ENCODE peak calls at places on chromosomes 1 and 21, in seven cellular contexts. One of them, this sample, is unnamed.
A peak's percentile ranks its signal among the peaks of the same experiment; 100 is the strongest.

GRCh38 chr1:239844833-239845232 is 246.8 kb upstream of the FMN2 start:
- DNase-seq in stimulated activated CD8-positive, alpha-beta memory T cell treated with anti-CD3 and anti-CD28 coated beads, Interleukin-2, amount 100 ng/mL, for 1 hour: no peak
- DNase-seq in mucosa of gallbladder: no peak
- DNase-seq in D341Med: no peak
- DNase-seq in EH: no peak
- DNase-seq in AG20443: no peak
- DNase-seq in CD4-positive, CD25-positive, alpha-beta regulatory T cell: no peak
- DNase-seq in this sample: no peak

GRCh38 chr21:41953249-41953830 is 478 bp downstream of the C2CD2 start:
- DNase-seq in AG20443: peak; percentile 68
- DNase-seq in CD4-positive, CD25-positive, alpha-beta regulatory T cell: no peak
- DNase-seq in EH: peak; percentile 35
- DNase-seq in mucosa of gallbladder: no peak
- DNase-seq in stimulated activated CD8-positive, alpha-beta memory T cell treated with anti-CD3 and anti-CD28 coated beads, Interleukin-2, amount 100 ng/mL, for 1 hour: no peak
- DNase-seq in D341Med: no peak
- DNase-seq in this sample: no peak

GRCh38 chr1:162074548-162074947 is 5.1 kb downstream of the NOS1AP start:
- DNase-seq in AG20443: no peak
- DNase-seq in stimulated activated CD8-positive, alpha-beta memory T cell treated with anti-CD3 and anti-CD28 coated beads, Interleukin-2, amount 100 ng/mL, for 1 hour: no peak
- DNase-seq in D341Med: no peak
- DNase-seq in CD4-positive, CD25-positive, alpha-beta regulatory T cell: no peak
- DNase-seq in EH: peak; percentile 8
- DNase-seq in mucosa of gallbladder: no peak
- DNase-seq in this sample: no peak

GRCh38 chr1:57378564-57378963 is 45.3 kb downstream of the DAB1 start:
- DNase-seq in D341Med: no peak
- DNase-seq in stimulated activated CD8-positive, alpha-beta memory T cell treated with anti-CD3 and anti-CD28 coated beads, Interleukin-2, amount 100 ng/mL, for 1 hour: no peak
- DNase-seq in mucosa of gallbladder: no peak
- DNase-seq in CD4-positive, CD25-positive, alpha-beta regulatory T cell: no peak
- DNase-seq in AG20443: no peak
- DNase-seq in EH: no peak
- DNase-seq in this sample: no peak

GRCh38 chr1:85607126-85607912 is 26.8 kb downstream of the CCN1 start:
- DNase-seq in D341Med: peak; percentile 35
- DNase-seq in mucosa of gallbladder: peak; percentile 78
- DNase-seq in EH: peak; percentile 100
- DNase-seq in stimulated activated CD8-positive, alpha-beta memory T cell treated with anti-CD3 and anti-CD28 coated beads, Interleukin-2, amount 100 ng/mL, for 1 hour: no peak
- DNase-seq in AG20443: peak; percentile 95
- DNase-seq in CD4-positive, CD25-positive, alpha-beta regulatory T cell: no peak
- DNase-seq in this sample: no peak

GRCh38 chr1:48767957-48768510 is 8.7 kb downstream of the BEND5 start:
- DNase-seq in stimulated activated CD8-positive, alpha-beta memory T cell treated with anti-CD3 and anti-CD28 coated beads, Interleukin-2, amount 100 ng/mL, for 1 hour: no peak
- DNase-seq in CD4-positive, CD25-positive, alpha-beta regulatory T cell: no peak
- DNase-seq in EH: no peak
- DNase-seq in mucosa of gallbladder: no peak
- DNase-seq in D341Med: no peak
- DNase-seq in AG20443: no peak
- DNase-seq in this sample: no peak

GRCh38 chr21:34728479-34728878 is 59.7 kb downstream of the CLIC6 start:
- DNase-seq in EH: no peak
- DNase-seq in stimulated activated CD8-positive, alpha-beta memory T cell treated with anti-CD3 and anti-CD28 coated beads, Interleukin-2, amount 100 ng/mL, for 1 hour: no peak
- DNase-seq in D341Med: no peak
- DNase-seq in mucosa of gallbladder: peak; percentile 77
- DNase-seq in AG20443: no peak
- DNase-seq in CD4-positive, CD25-positive, alpha-beta regulatory T cell: no peak
- DNase-seq in this sample: no peak

GRCh38 chr1:219733511-219733910 is 120.6 kb upstream of the ZC3H11B start:
- DNase-seq in EH: no peak
- DNase-seq in stimulated activated CD8-positive, alpha-beta memory T cell treated with anti-CD3 and anti-CD28 coated beads, Interleukin-2, amount 100 ng/mL, for 1 hour: no peak
- DNase-seq in AG20443: no peak
- DNase-seq in D341Med: no peak
- DNase-seq in mucosa of gallbladder: no peak
- DNase-seq in CD4-positive, CD25-positive, alpha-beta regulatory T cell: no peak
- DNase-seq in this sample: no peak

GRCh38 chr1:243798726-243799125 is 51.3 kb downstream of the AKT3 start:
- DNase-seq in CD4-positive, CD25-positive, alpha-beta regulatory T cell: no peak
- DNase-seq in stimulated activated CD8-positive, alpha-beta memory T cell treated with anti-CD3 and anti-CD28 coated beads, Interleukin-2, amount 100 ng/mL, for 1 hour: no peak
- DNase-seq in mucosa of gallbladder: no peak
- DNase-seq in EH: peak; percentile 96
- DNase-seq in AG20443: peak; percentile 80
- DNase-seq in D341Med: no peak
- DNase-seq in this sample: no peak

GRCh38 chr1:65170511-65171142 is 22.6 kb downstream of the AK4 start:
- DNase-seq in D341Med: no peak
- DNase-seq in AG20443: peak; percentile 32
- DNase-seq in CD4-positive, CD25-positive, alpha-beta regulatory T cell: no peak
- DNase-seq in mucosa of gallbladder: no peak
- DNase-seq in stimulated activated CD8-positive, alpha-beta memory T cell treated with anti-CD3 and anti-CD28 coated beads, Interleukin-2, amount 100 ng/mL, for 1 hour: no peak
- DNase-seq in EH: peak; percentile 23
- DNase-seq in this sample: no peak

GRCh38 chr1:201076036-201076435 is 36.2 kb downstream of the CACNA1S start:
- DNase-seq in D341Med: no peak
- DNase-seq in EH: no peak
- DNase-seq in AG20443: no peak
- DNase-seq in stimulated activated CD8-positive, alpha-beta memory T cell treated with anti-CD3 and anti-CD28 coated beads, Interleukin-2, amount 100 ng/mL, for 1 hour: no peak
- DNase-seq in mucosa of gallbladder: no peak
- DNase-seq in CD4-positive, CD25-positive, alpha-beta regulatory T cell: no peak
- DNase-seq in this sample: no peak

GRCh38 chr1:182337736-182338571 is 53.6 kb downstream of the GLUL start:
- DNase-seq in mucosa of gallbladder: no peak
- DNase-seq in CD4-positive, CD25-positive, alpha-beta regulatory T cell: no peak
- DNase-seq in EH: peak; percentile 28
- DNase-seq in AG20443: peak; percentile 28
- DNase-seq in stimulated activated CD8-positive, alpha-beta memory T cell treated with anti-CD3 and anti-CD28 coated beads, Interleukin-2, amount 100 ng/mL, for 1 hour: no peak
- DNase-seq in D341Med: no peak
- DNase-seq in this sample: no peak

GRCh38 chr1:206498685-206499084 is 8.6 kb upstream of the RASSF5 start:
- DNase-seq in D341Med: no peak
- DNase-seq in CD4-positive, CD25-positive, alpha-beta regulatory T cell: no peak
- DNase-seq in mucosa of gallbladder: no peak
- DNase-seq in AG20443: no peak
- DNase-seq in stimulated activated CD8-positive, alpha-beta memory T cell treated with anti-CD3 and anti-CD28 coated beads, Interleukin-2, amount 100 ng/mL, for 1 hour: no peak
- DNase-seq in EH: no peak
- DNase-seq in this sample: no peak

GRCh38 chr1:64243757-64244080 is 40.3 kb downstream of the UBE2U start:
- DNase-seq in mucosa of gallbladder: no peak
- DNase-seq in AG20443: no peak
- DNase-seq in CD4-positive, CD25-positive, alpha-beta regulatory T cell: no peak
- DNase-seq in EH: no peak
- DNase-seq in D341Med: no peak
- DNase-seq in stimulated activated CD8-positive, alpha-beta memory T cell treated with anti-CD3 and anti-CD28 coated beads, Interleukin-2, amount 100 ng/mL, for 1 hour: no peak
- DNase-seq in this sample: no peak

GRCh38 chr21:18030248-18030647 is 211.1 kb upstream of the C21orf91 start:
- DNase-seq in D341Med: no peak
- DNase-seq in AG20443: no peak
- DNase-seq in CD4-positive, CD25-positive, alpha-beta regulatory T cell: no peak
- DNase-seq in mucosa of gallbladder: no peak
- DNase-seq in stimulated activated CD8-positive, alpha-beta memory T cell treated with anti-CD3 and anti-CD28 coated beads, Interleukin-2, amount 100 ng/mL, for 1 hour: no peak
- DNase-seq in EH: no peak
- DNase-seq in this sample: no peak

GRCh38 chr1:205316179-205316578 is 5.4 kb downstream of the NUAK2 start:
- DNase-seq in CD4-positive, CD25-positive, alpha-beta regulatory T cell: peak; percentile 20
- DNase-seq in mucosa of gallbladder: no peak
- DNase-seq in stimulated activated CD8-positive, alpha-beta memory T cell treated with anti-CD3 and anti-CD28 coated beads, Interleukin-2, amount 100 ng/mL, for 1 hour: no peak
- DNase-seq in EH: no peak
- DNase-seq in AG20443: no peak
- DNase-seq in D341Med: no peak
- DNase-seq in this sample: no peak

GRCh38 chr1:99465176-99465900 is 180.6 kb upstream of the PALMD start:
- DNase-seq in EH: peak; percentile 96
- DNase-seq in stimulated activated CD8-positive, alpha-beta memory T cell treated with anti-CD3 and anti-CD28 coated beads, Interleukin-2, amount 100 ng/mL, for 1 hour: no peak
- DNase-seq in mucosa of gallbladder: no peak
- DNase-seq in CD4-positive, CD25-positive, alpha-beta regulatory T cell: no peak
- DNase-seq in AG20443: peak; percentile 64
- DNase-seq in D341Med: peak; percentile 62
- DNase-seq in this sample: no peak

GRCh38 chr21:36321325-36322082 is 1.5 kb downstream of the MORC3 start:
- DNase-seq in mucosa of gallbladder: no peak
- DNase-seq in CD4-positive, CD25-positive, alpha-beta regulatory T cell: peak; percentile 49
- DNase-seq in stimulated activated CD8-positive, alpha-beta memory T cell treated with anti-CD3 and anti-CD28 coated beads, Interleukin-2, amount 100 ng/mL, for 1 hour: no peak
- DNase-seq in EH: peak; percentile 52
- DNase-seq in D341Med: peak; percentile 25
- DNase-seq in AG20443: no peak
- DNase-seq in this sample: no peak

GRCh38 chr21:27346041-27346448 is 379.2 kb upstream of the ADAMTS5 start:
- DNase-seq in CD4-positive, CD25-positive, alpha-beta regulatory T cell: no peak
- DNase-seq in AG20443: peak; percentile 14
- DNase-seq in mucosa of gallbladder: no peak
- DNase-seq in stimulated activated CD8-positive, alpha-beta memory T cell treated with anti-CD3 and anti-CD28 coated beads, Interleukin-2, amount 100 ng/mL, for 1 hour: no peak
- DNase-seq in EH: peak; percentile 75
- DNase-seq in D341Med: no peak
- DNase-seq in this sample: no peak

GRCh38 chr1:203706444-203706843 is 58.5 kb upstream of the LAX1 start:
- DNase-seq in mucosa of gallbladder: no peak
- DNase-seq in CD4-positive, CD25-positive, alpha-beta regulatory T cell: no peak
- DNase-seq in EH: peak; percentile 15
- DNase-seq in AG20443: no peak
- DNase-seq in D341Med: no peak
- DNase-seq in stimulated activated CD8-positive, alpha-beta memory T cell treated with anti-CD3 and anti-CD28 coated beads, Interleukin-2, amount 100 ng/mL, for 1 hour: no peak
- DNase-seq in this sample: no peak

GRCh38 chr21:41678944-41679343 is 87.9 kb downstream of the RIPK4 start:
- DNase-seq in stimulated activated CD8-positive, alpha-beta memory T cell treated with anti-CD3 and anti-CD28 coated beads, Interleukin-2, amount 100 ng/mL, for 1 hour: no peak
- DNase-seq in D341Med: no peak
- DNase-seq in EH: peak; percentile 99
- DNase-seq in AG20443: peak; percentile 98
- DNase-seq in CD4-positive, CD25-positive, alpha-beta regulatory T cell: no peak
- DNase-seq in mucosa of gallbladder: peak; percentile 97
- DNase-seq in this sample: no peak

GRCh38 chr21:35932232-35932911 is 128.0 kb downstream of the SETD4 start:
- DNase-seq in EH: peak; percentile 91
- DNase-seq in mucosa of gallbladder: peak; percentile 45
- DNase-seq in stimulated activated CD8-positive, alpha-beta memory T cell treated with anti-CD3 and anti-CD28 coated beads, Interleukin-2, amount 100 ng/mL, for 1 hour: no peak
- DNase-seq in CD4-positive, CD25-positive, alpha-beta regulatory T cell: peak; percentile 50
- DNase-seq in D341Med: no peak
- DNase-seq in AG20443: peak; percentile 74
- DNase-seq in this sample: peak; percentile 24

This sample was measured in naive thymus-derived CD4-positive, alpha-beta T cell.